ENCODE peak calls at places on chromosomes 13 and 19, in six cellular contexts. Q is hypothalamus; S is non-pigmented ciliary epithelial cell; U is fibroblast of lung; E is activated T-cell treated with anti-CD3 and anti-CD28 coated beads, Interleukin-2, amount 50 U/mL, for 72 hours; W is HS-5. V is an unnamed sample.

GRCh38 chr13:25731511-25731910 is 320.3 kb downstream of the SHISA2 start:
- DNase-seq in Q (no peak), S (no peak), U (no peak), E (no peak), W (no peak), V (no peak)

GRCh38 chr13:107650081-107650701 is 565.1 kb downstream of the LIG4 start:
- DNase-seq in Q (peak; percentile 29), S (no peak), U (peak; percentile 68), E (peak; percentile 43), W (no peak), V (peak; percentile 78)

GRCh38 chr13:95441326-95441725 is 111.2 kb upstream of the CLDN10 start:
- DNase-seq in Q (no peak), S (no peak), U (no peak), E (no peak), W (no peak), V (no peak)

GRCh38 chr13:42815686-42816085 is 34.3 kb downstream of the FAM216B start:
- DNase-seq in Q (no peak), S (no peak), U (peak; percentile 47), E (no peak), W (no peak), V (no peak)

GRCh38 chr13:35500071-35500595 is 23.6 kb upstream of the MAB21L1 start:
- DNase-seq in Q (no peak), S (no peak), U (no peak), E (no peak), W (no peak), V (no peak)

GRCh38 chr13:51291341-51291740 is 48.1 kb upstream of the SERPINE3 start:
- DNase-seq in Q (no peak), S (no peak), U (peak; percentile 22), E (no peak), W (no peak), V (no peak)

GRCh38 chr13:106617561-106617960 is 49.6 kb upstream of the ARGLU1 start:
- DNase-seq in Q (no peak), S (no peak), U (no peak), E (no peak), W (peak; percentile 23), V (peak; percentile 97)

GRCh38 chr13:75385708-75386083 is 96.3 kb downstream of the TBC1D4 start:
- DNase-seq in Q (no peak), S (no peak), U (no peak), E (no peak), W (no peak), V (no peak)

GRCh38 chr19:39684283-39684682 is 20.0 kb upstream of the LGALS14 start:
- DNase-seq in Q (no peak), S (no peak), U (no peak), E (no peak), W (no peak), V (peak; percentile 29)

GRCh38 chr19:40596608-40597328 is 4.4 kb upstream of the LTBP4 start:
- DNase-seq in Q (no peak), S (no peak), U (peak; percentile 54), E (no peak), W (no peak), V (no peak)

GRCh38 chr13:20799726-20800416 is 26.1 kb upstream of the EEF1AKMT1 start:
- DNase-seq in Q (no peak), S (no peak), U (peak; percentile 44), E (no peak), W (no peak), V (no peak)

GRCh38 chr19:2032296-2032941 is 16.9 kb upstream of the BTBD2 start:
- DNase-seq in Q (peak; percentile 92), S (no peak), U (peak; percentile 91), E (peak; percentile 67), W (peak; percentile 35), V (no peak)

GRCh38 chr19:50658438-50659317 is 9.4 kb downstream of the C19orf81 start:
- DNase-seq in Q (peak; percentile 83), S (no peak), U (peak; percentile 8), E (peak; percentile 91), W (peak; percentile 61), V (peak; percentile 91)

GRCh38 chr19:33905937-33906577 is 109.4 kb downstream of the KCTD15 start:
- DNase-seq in Q (no peak), S (no peak), U (no peak), E (peak; percentile 24), W (no peak), V (peak; percentile 92)

GRCh38 chr19:45667620-45668341 is at the start of gene GIPR:
- DNase-seq in Q (peak; percentile 13), S (no peak), U (no peak), E (peak; percentile 78), W (no peak), V (peak; percentile 85)

V was measured in mesendoderm.